ENCODE peak calls at places on chromosome 11, in five cellular contexts. X is HCEC 1CT, H is foreskin keratinocyte, E is GM12865, S is foreskin fibroblast. M is an unnamed sample.

GRCh38 chr11:88827018-88827676 is 238.6 kb downstream of the GRM5 start:
- DNase-seq in E (no peak), X (no peak), S (peak), H (peak), M (no peak)

GRCh38 chr11:114762437-114762836 is 84.1 kb downstream of the NXPE2 start:
- DNase-seq in S (peak), X (no peak), H (peak), E (peak), M (peak)

GRCh38 chr11:70112017-70112434 is 33.9 kb downstream of the ANO1 start:
- DNase-seq in H (no peak), E (no peak), X (no peak), S (no peak), M (no peak)

GRCh38 chr11:86696004-86696403 is 23.6 kb upstream of the ME3 start:
- DNase-seq in X (peak), H (peak), S (peak), E (no peak), M (peak)

GRCh38 chr11:102513869-102514268 is 16.7 kb downstream of the MMP7 start:
- DNase-seq in E (no peak), X (peak), H (no peak), S (peak), M (peak)

GRCh38 chr11:119608201-119608600 is 120.8 kb downstream of the NECTIN1 start:
- DNase-seq in E (no peak), X (no peak), H (no peak), S (no peak), M (no peak)

GRCh38 chr11:59173080-59173963 is 1.4 kb downstream of the DTX4 start:
- DNase-seq in X (peak), E (no peak), S (peak), H (peak), M (peak)

GRCh38 chr11:94774345-94774744 is 6.2 kb downstream of the AMOTL1 start:
- DNase-seq in E (no peak), H (no peak), X (peak), S (peak), M (no peak)

GRCh38 chr11:1448166-1448825 is 38.3 kb downstream of the MOB2 start:
- DNase-seq in X (no peak), H (no peak), E (no peak), S (no peak), M (no peak)

GRCh38 chr11:13098890-13099289 is 89.8 kb downstream of the RASSF10 start:
- DNase-seq in X (no peak), S (no peak), H (peak), E (peak), M (peak)

GRCh38 chr11:59267738-59268475 is 55.2 kb upstream of the MPEG1 start:
- DNase-seq in E (no peak), X (no peak), S (no peak), H (peak), M (peak)